ENCODE peak calls at places on chromosomes 12 and 14, in nine cellular contexts. R, O, Z, F, H, A, I, T and N are unnamed samples.

GRCh38 chr12:129532707-129533499 is 370.9 kb downstream of the TMEM132D start:
- DNase-seq in H (no peak), I (no peak), O (no peak), A (no peak), F (no peak), Z (no peak), T (no peak), R (no peak), N (no peak)

GRCh38 chr14:99899578-99900178 is 106.5 kb downstream of the EML1 start:
- DNase-seq in R (no peak), A (no peak), Z (peak), F (no peak), T (no peak), O (no peak), H (peak), I (no peak), N (peak)

GRCh38 chr12:6700646-6701051 is at the start of gene PIANP:
- DNase-seq in I (no peak), H (no peak), Z (peak), A (peak), O (no peak), F (peak), T (no peak), R (peak), N (no peak)

GRCh38 chr12:24948816-24949722 is at the start of gene BCAT1:
- DNase-seq in O (peak), R (peak), T (peak), Z (peak), A (peak), I (peak), F (no peak), H (peak), N (no peak)

GRCh38 chr14:23604675-23605170 is 26.1 kb upstream of the JPH4 start:
- DNase-seq in F (no peak), Z (no peak), R (no peak), A (no peak), I (no peak), H (no peak), T (no peak), O (no peak), N (no peak)

GRCh38 chr14:91258021-91258618 is 13.6 kb upstream of the GPR68 start:
- DNase-seq in T (no peak), F (no peak), I (no peak), A (no peak), O (no peak), H (peak), R (no peak), Z (no peak), N (no peak)

GRCh38 chr14:75860561-75861160 is 121.1 kb downstream of the TGFB3 start:
- DNase-seq in O (no peak), R (no peak), I (no peak), F (no peak), A (no peak), T (no peak), H (no peak), Z (no peak), N (no peak)

GRCh38 chr12:64781374-64782029 is 22.3 kb upstream of the GNS start:
- DNase-seq in Z (no peak), I (no peak), H (no peak), F (no peak), O (peak), R (no peak), A (no peak), T (peak), N (peak)

GRCh38 chr12:112979281-112979680 is 962 bp downstream of the OAS2 start:
- DNase-seq in T (no peak), I (no peak), H (no peak), R (peak), O (no peak), F (peak), Z (no peak), A (no peak), N (peak)

GRCh38 chr14:91159182-91159581 is 45.3 kb downstream of the DGLUCY start:
- DNase-seq in T (peak), H (no peak), A (no peak), R (no peak), O (peak), F (no peak), Z (no peak), I (no peak), N (no peak)

DNA sequence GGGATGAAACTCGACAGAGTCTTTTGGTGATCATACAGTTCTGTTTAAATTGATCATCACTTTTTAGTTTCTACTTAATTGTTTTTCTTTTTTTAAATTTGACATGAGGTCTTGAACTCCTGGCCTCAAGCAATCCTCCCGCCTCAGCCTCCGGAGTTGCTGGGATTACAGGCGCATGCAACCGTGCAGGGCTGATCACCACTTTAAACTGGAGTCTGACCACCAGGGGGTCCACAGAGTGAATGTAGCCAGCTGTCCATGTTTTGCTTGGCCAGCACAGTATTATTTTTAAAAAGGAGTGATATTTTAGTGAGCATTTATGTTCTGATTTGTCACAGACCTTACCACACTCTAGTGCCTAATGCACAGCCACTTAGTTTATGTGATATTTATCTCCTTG is 10.7 kb downstream of the DAAM1 start:
- DNase-seq in R (no peak), H (no peak), F (no peak), O (no peak), T (no peak), A (no peak), Z (peak), I (no peak), N (no peak)
- TF ChIP-seq CTCF in R (no peak), H (no peak), F (no peak), O (no peak), T (no peak), A (no peak), Z (peak), I (no peak), N (peak)

DNA sequence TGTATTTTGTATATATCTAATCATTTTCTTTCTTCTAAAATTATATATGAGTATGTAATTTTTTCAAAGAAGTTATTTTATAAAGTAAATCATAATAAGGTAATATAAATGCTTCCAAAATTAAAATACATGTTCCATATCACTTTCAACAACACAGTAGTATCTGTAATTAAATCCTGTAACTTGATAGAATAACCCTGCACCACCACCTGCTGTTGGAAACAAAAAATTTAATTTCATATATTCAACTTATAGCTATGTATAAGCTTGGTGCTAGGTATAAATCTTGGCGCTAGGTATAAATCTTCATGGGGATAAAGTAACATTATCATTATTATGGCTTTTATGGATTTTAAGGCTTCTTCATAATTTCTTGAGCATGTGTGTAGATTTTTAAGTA is 149.7 kb upstream of the DCN start:
- DNase-seq in H (peak), T (no peak), A (no peak), Z (peak), F (no peak), R (no peak), O (no peak), I (no peak), N (peak)
- TF ChIP-seq CTCF in H (peak), T (no peak), A (peak), Z (peak), F (no peak), R (no peak), O (no peak), I (peak), N (no peak)

DNA sequence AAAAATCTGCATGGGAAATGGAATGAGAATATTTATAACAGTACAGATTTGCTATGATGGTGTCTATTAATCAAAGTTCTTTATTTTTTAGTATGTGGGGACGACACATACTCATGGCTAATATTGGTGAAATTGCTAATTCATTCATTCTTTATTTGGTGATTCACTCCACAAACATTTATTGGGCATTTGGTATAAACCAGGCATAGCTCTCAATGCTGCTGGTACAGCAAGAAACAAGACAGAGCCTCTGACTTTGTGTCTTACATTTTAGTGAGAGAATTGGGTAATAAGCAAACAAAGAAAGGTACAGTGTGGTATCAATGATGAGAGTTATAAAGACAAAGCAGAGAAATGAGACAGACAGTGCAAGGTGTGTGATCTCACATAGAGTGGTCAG is 129.5 kb downstream of the RGS6 start:
- DNase-seq in O (no peak), F (no peak), H (no peak), I (no peak), Z (no peak), R (no peak), T (no peak), A (no peak), N (no peak)
- TF ChIP-seq CTCF in O (no peak), F (no peak), H (no peak), I (no peak), Z (no peak), R (no peak), T (no peak), A (no peak), N (no peak)

GRCh38 chr12:52518574-52519469 is 1.4 kb downstream of the KRT5 start:
- DNase-seq in R (no peak), F (no peak), O (no peak), H (no peak), Z (no peak), A (no peak), T (peak), I (no peak), N (no peak)
- TF ChIP-seq CTCF in R (no peak), F (no peak), O (no peak), H (no peak), Z (no peak), A (no peak), T (no peak), I (no peak), N (no peak)

DNA sequence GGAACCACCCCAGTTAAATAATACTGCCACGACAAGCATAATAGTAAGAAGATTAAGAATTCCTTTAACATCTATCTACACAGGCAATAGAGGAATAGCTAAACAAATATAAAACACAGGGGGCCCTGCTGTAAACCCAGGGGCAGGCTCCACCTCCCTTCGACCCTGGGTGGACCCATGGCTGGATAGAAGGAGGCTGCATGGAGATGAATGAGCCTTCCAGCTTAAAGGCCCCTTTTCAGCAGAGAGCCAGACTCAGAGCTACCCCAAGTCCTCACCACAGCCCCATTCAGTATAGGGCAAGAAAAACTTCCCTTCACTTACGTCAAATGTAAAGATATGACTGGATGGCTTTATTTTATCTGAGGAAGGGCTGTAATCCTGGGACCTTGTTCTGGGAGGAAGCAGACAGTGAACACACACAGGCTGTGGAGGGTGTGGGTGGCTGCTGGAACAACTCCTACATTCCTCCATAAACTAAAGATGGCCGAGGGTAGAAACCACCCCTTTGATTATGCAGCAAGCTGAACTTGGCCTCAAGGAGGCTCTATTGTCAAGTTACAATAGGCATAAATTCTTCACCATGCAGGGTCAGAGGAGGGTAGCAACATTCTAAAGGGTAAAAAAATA is 30.5 kb downstream of the NUAK1 start:
- DNase-seq in O (no peak), A (no peak), T (no peak), R (peak), F (no peak), Z (peak), I (no peak), H (peak), N (no peak)
- TF ChIP-seq CTCF in O (no peak), A (no peak), T (no peak), R (no peak), F (no peak), Z (peak), I (peak), H (peak), N (no peak)